ENCODE peak calls at places on chromosomes 1 and 21, in eight cellular contexts. X, O, H, J, G, A, K and T are unnamed samples.

GRCh38 chr1:44413740-44414139 is 8.7 kb downstream of the RNF220 start:
- DNase-seq in X (no peak), O (no peak), H (no peak), J (no peak), G (no peak), A (no peak), K (no peak), T (no peak)

GRCh38 chr1:35364732-35365131 is 96.2 kb downstream of the ZMYM4 start:
- DNase-seq in X (no peak), O (no peak), H (no peak), J (no peak), G (peak; percentile 13), A (no peak), K (no peak), T (no peak)

GRCh38 chr21:28804089-28804670 is 188.5 kb downstream of the LTN1 start:
- DNase-seq in X (no peak), O (no peak), H (no peak), J (no peak), G (no peak), A (no peak), K (no peak), T (no peak)

GRCh38 chr1:19035356-19036048 is 79.0 kb upstream of the IFFO2 start:
- DNase-seq in X (no peak), O (peak; percentile 33), H (no peak), J (no peak), G (no peak), A (no peak), K (peak; percentile 24), T (no peak)

GRCh38 chr1:152110860-152111514 is 4.3 kb downstream of the TCHH start:
- DNase-seq in X (no peak), O (no peak), H (no peak), J (no peak), G (no peak), A (peak; percentile 80), K (no peak), T (no peak)

GRCh38 chr21:32412998-32413504 is 545 bp downstream of the EVA1C start:
- DNase-seq in X (no peak), O (no peak), H (no peak), J (peak; percentile 57), G (no peak), A (peak; percentile 87), K (no peak), T (no peak)

GRCh38 chr1:222061711-222062359 is 319.9 kb upstream of the DUSP10 start:
- DNase-seq in X (no peak), O (no peak), H (peak; percentile 72), J (no peak), G (no peak), A (no peak), K (no peak), T (no peak)

GRCh38 chr1:94798054-94798453 is 22.1 kb upstream of the SLC44A3 start:
- DNase-seq in X (no peak), O (no peak), H (peak; percentile 48), J (no peak), G (no peak), A (no peak), K (no peak), T (no peak)

GRCh38 chr1:24641646-24642151 is 1.4 kb upstream of the SRRM1 start:
- DNase-seq in X (peak; percentile 35), O (peak; percentile 18), H (no peak), J (no peak), G (no peak), A (peak; percentile 84), K (no peak), T (no peak)

GRCh38 chr1:53410100-53410541 is 49.1 kb upstream of the DMRTB1 start:
- DNase-seq in X (no peak), O (peak; percentile 79), H (no peak), J (no peak), G (peak; percentile 36), A (no peak), K (no peak), T (no peak)

GRCh38 chr1:65820983-65821382 is 28.3 kb downstream of the PDE4B start:
- DNase-seq in X (no peak), O (no peak), H (no peak), J (no peak), G (no peak), A (no peak), K (no peak), T (no peak)

GRCh38 chr1:46467183-46467504 is 22.5 kb upstream of the DMBX1 start:
- DNase-seq in X (no peak), O (no peak), H (no peak), J (no peak), G (no peak), A (no peak), K (no peak), T (no peak)

GRCh38 chr1:227899141-227899819 is 48.5 kb downstream of the WNT9A start:
- DNase-seq in X (no peak), O (no peak), H (no peak), J (no peak), G (no peak), A (no peak), K (peak; percentile 73), T (no peak)

GRCh38 chr1:53314606-53315005 is 13.3 kb downstream of the LRP8 start:
- DNase-seq in X (no peak), O (peak; percentile 15), H (no peak), J (no peak), G (no peak), A (no peak), K (no peak), T (no peak)

GRCh38 chr1:99447716-99448115 is 183.4 kb downstream of the PLPPR4 start:
- DNase-seq in X (no peak), O (no peak), H (no peak), J (no peak), G (no peak), A (no peak), K (no peak), T (no peak)

GRCh38 chr1:99441234-99442095 is 177.2 kb downstream of the PLPPR4 start:
- DNase-seq in X (no peak), O (no peak), H (no peak), J (no peak), G (no peak), A (no peak), K (no peak), T (no peak)

DNA sequence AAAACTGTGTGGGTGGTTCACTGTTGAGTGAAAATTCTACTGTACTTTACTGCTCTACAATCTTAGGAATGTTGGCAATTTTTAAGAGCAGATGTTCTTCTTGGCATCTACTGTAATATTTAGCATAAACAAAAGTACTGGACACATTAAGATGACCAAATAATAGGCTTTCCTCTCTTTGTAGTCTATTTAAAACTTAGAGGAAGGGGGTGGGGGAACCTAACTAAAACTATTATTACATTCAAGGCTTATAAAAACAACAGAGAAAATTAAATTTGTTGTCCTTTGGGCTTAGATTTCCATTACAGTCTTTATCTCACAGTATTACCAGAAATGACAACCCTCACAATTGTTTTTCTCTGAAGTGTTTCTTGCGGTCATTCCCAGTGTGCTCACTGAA is 181.2 kb downstream of the PLPPR4 start:
- DNase-seq in X (no peak), O (no peak), H (no peak), J (no peak), G (no peak), A (no peak), K (no peak), T (no peak)
- TF ChIP-seq EP300 in X (no peak), O (no peak), H (no peak), J (no peak), G (no peak), A (no peak), K (no peak), T (no peak)

DNA sequence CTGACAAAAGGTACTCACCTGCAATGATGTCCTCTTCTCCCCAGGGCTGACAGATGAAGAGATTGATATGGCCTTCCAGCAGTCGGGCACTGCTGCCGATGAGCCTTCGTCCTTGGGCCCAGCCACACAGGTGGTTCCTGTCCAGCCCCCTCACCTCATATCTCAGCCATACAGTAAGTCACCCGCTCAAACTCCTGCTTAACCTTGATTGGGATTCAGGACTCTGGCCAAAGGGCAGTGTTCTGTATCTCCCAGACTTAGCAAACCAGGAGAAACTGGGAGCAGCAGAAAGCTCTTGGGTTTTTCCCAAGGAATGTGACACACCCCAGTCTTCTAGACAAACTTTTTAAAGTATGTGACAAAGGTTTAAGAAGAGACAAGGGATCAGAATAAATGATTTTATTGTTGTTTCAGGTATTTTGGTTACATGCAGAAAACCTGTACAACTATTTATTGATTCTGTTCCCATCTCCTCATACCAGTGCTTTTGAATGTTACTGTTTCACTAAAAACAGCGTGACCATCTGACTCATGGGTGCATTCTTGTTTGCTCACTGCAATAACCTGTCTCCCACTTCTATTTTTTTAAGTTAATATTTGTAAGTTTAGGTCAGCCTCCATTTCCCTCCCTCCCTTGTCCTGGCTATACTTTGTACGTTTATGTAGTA is 124.6 kb downstream of the PEX14 start:
- DNase-seq in X (no peak), O (no peak), H (peak; percentile 87), J (no peak), G (no peak), A (no peak), K (no peak), T (no peak)
- TF ChIP-seq POLR2AphosphoS5 in X (no peak), O (no peak), H (no peak), J (no peak), G (no peak), A (no peak), K (no peak), T (no peak)

DNA sequence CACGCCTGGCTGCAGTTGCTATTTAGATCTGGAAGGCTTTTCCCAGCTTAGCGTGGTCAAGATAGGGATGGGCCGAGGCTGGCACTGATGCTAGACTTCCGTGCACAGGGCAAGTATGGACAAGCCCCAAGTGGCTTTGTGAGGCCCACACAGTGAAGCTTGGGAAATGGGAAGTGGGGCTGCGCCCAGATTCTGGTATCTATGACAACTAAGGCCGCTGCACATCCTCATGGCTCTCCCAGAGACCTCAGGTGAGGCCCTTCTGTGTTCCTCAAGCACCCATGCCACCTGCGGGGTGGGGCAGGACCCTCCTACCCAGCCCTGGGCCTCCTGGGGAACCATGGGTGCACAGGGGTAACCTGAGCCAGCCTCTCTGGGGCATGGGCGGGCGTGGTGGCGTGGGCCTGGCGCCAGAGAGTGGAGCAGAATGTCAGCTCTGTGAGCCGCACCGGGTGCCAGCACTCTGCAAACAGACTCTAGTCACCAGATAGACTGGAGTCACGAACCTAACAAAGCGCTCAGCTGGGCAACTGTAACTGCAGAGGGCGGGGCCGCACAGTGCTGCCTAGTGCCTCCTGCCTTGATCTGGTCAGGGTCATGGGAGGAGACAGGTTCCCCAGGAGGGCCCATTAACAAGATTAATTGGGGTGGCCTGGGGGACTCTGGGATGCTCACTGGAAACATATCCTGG is 46.4 kb downstream of the ELF3 start:
- DNase-seq in X (peak; percentile 6), O (no peak), H (peak; percentile 89), J (peak; percentile 96), G (no peak), A (peak; percentile 91), K (peak; percentile 84), T (no peak)
- TF ChIP-seq EP300 in X (no peak), O (no peak), H (peak; percentile 48), J (no peak), G (no peak), A (no peak), K (no peak), T (no peak)

DNA sequence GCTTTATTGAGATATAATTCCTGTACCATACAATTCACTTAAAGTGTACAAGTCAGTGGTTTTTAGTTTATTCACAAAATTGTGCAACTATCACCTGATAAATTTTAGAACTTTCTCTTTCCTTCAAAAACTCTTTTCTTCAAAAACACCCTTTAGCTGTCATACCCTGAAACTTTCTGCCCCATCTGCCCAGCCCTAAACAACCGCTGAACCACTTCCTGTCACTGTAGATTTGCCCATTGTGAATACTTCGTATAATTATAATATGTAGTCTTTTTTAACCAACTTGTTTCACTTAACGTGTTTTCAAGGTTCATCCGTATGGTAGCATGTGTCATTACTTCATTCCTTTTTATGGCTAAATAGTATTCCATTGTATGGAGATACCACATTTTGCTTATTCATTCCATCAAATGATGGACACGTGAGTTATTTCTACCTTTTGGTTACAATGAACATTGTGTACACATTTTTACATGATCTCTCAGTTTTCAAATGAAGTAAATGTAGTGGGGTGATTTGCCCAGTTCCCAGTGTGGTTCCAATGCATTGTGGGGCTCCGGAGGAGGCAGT is 37.9 kb downstream of the WNT4 start:
- DNase-seq in X (no peak), O (no peak), H (no peak), J (no peak), G (no peak), A (no peak), K (no peak), T (no peak)
- TF ChIP-seq POLR2AphosphoS5 in X (no peak), O (no peak), H (no peak), J (no peak), G (no peak), A (no peak), K (no peak), T (no peak)